ENCODE peak calls at places on chromosomes 3 and 15, in nine cellular contexts. G is caudate nucleus; Q is heart right ventricle; D is CD8-positive, alpha-beta memory T cell; R is mammary epithelial cell; V is dorsolateral prefrontal cortex; X is lung; W is PC-9; K is CD4-positive, alpha-beta memory T cell. M is an unnamed sample.

GRCh38 chr3:46558184-46559029 is 7.7 kb downstream of the LRRC2 start:
- DNase-seq in W (peak), X (peak), K (peak), Q (peak), G (no peak), R (peak), D (peak), V (no peak), M (peak)

GRCh38 chr3:85576091-85576690 is 617.4 kb downstream of the CADM2 start:
- DNase-seq in K (peak), V (peak), Q (peak), W (no peak), G (peak), D (no peak), R (peak), X (peak), M (peak)

GRCh38 chr3:792651-793050 is 300.2 kb upstream of the CNTN6 start:
- DNase-seq in R (no peak), X (no peak), G (no peak), D (no peak), K (no peak), V (no peak), W (no peak), Q (no peak), M (no peak)

GRCh38 chr15:42144841-42145375 is 11.5 kb downstream of the PLA2G4F start:
- DNase-seq in K (no peak), Q (no peak), V (no peak), R (no peak), D (no peak), W (no peak), G (no peak), X (no peak), M (no peak)

GRCh38 chr3:16978234-16978920 is 93.6 kb downstream of the PLCL2 start:
- DNase-seq in W (no peak), Q (no peak), X (no peak), G (no peak), K (no peak), D (no peak), R (no peak), V (no peak), M (no peak)

GRCh38 chr3:125019271-125019670 is 36.5 kb downstream of the HEG1 start:
- DNase-seq in W (no peak), R (no peak), D (peak), K (no peak), G (no peak), Q (no peak), X (no peak), V (no peak), M (no peak)

GRCh38 chr15:100740105-100740504 is 137.7 kb downstream of the ASB7 start:
- DNase-seq in W (no peak), D (no peak), G (no peak), K (no peak), R (no peak), Q (no peak), V (no peak), X (no peak), M (no peak)

GRCh38 chr15:43293402-43293801 is 26.7 kb upstream of the TGM5 start:
- DNase-seq in K (no peak), R (no peak), Q (no peak), G (no peak), W (no peak), D (no peak), X (no peak), V (no peak), M (no peak)

GRCh38 chr15:76197703-76198455 is 113.4 kb downstream of the ETFA start:
- DNase-seq in Q (no peak), V (no peak), D (no peak), G (no peak), R (peak), W (peak), K (no peak), X (no peak), M (no peak)

GRCh38 chr15:51097553-51098330 is 3.0 kb upstream of the TNFAIP8L3 start:
- DNase-seq in G (no peak), V (no peak), X (no peak), K (no peak), W (no peak), Q (no peak), R (peak), D (no peak), M (no peak)

GRCh38 chr3:134525293-134525692 is 39.4 kb downstream of the CEP63 start:
- DNase-seq in W (no peak), D (no peak), R (no peak), K (no peak), Q (no peak), V (no peak), X (no peak), G (no peak), M (no peak)

GRCh38 chr3:183895774-183896173 is 11.1 kb upstream of the PARL start:
- DNase-seq in K (no peak), V (no peak), R (no peak), Q (no peak), W (no peak), X (no peak), D (no peak), G (no peak), M (no peak)

GRCh38 chr3:173465112-173465511 is 67.6 kb downstream of the NLGN1 start:
- DNase-seq in R (peak), D (no peak), K (no peak), X (no peak), W (no peak), G (no peak), Q (no peak), V (no peak), M (peak)

GRCh38 chr15:74199293-74199645 is 3.3 kb downstream of the STRA6 start:
- DNase-seq in Q (no peak), D (no peak), R (no peak), K (no peak), X (no peak), W (no peak), G (no peak), V (no peak), M (no peak)

GRCh38 chr15:74201656-74202420 is 749 bp downstream of the STRA6 start:
- DNase-seq in R (peak), W (peak), G (no peak), X (no peak), K (no peak), V (no peak), D (no peak), Q (no peak), M (peak)

GRCh38 chr15:74202461-74203401 is at the start of gene STRA6:
- DNase-seq in R (peak), G (no peak), Q (no peak), D (no peak), X (no peak), K (no peak), V (no peak), W (peak), M (peak)

GRCh38 chr15:74200394-74200793 is 2.2 kb downstream of the STRA6 start:
- DNase-seq in K (no peak), G (no peak), V (no peak), Q (no peak), W (peak), X (no peak), R (peak), D (no peak), M (peak)

GRCh38 chr15:74200871-74201419 is 1.6 kb downstream of the STRA6 start:
- DNase-seq in K (no peak), G (no peak), R (no peak), V (no peak), W (peak), D (no peak), Q (peak), X (no peak), M (no peak)
- H3K27ac ChIP-seq in K (no peak), G (no peak), R (no peak), V (no peak), W (peak), D (no peak), Q (no peak), X (no peak), M (peak)

DNA sequence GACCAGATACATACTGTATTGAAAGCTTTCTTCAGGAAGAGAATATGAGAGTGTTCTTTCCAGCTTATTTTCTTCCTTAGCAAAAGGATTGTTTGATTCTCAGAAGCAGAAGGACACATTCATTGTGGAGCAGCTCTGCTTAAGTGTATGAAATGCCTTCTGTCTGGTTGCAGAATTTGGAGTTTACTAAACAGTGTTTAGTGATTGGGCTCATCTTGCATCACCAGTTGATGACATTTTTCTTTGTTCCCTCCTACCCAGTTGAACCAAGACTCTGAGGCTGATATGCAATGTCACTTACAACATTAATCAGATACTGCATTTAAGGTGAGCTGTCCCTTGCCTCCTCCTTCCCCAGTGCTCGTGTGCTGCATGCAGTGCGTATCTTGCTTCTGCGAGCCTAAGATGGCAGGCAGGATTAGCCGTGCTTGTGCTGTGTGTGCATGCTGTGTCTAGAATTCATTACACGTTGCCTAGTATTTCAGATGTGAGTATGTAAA is 18.4 kb downstream of the ZBTB38 start:
- DNase-seq in V (peak), D (no peak), G (no peak), K (no peak), R (no peak), W (no peak), X (no peak), Q (no peak), M (no peak)
- H3K27ac ChIP-seq in V (peak), D (no peak), G (peak), K (peak), R (no peak), W (no peak), X (no peak), Q (peak), M (peak)

GRCh38 chr3:142560118-142560517 is 18.4 kb downstream of the ATR start:
- DNase-seq in X (no peak), D (no peak), G (no peak), W (no peak), Q (no peak), R (no peak), V (no peak), K (no peak), M (no peak)
- H3K27ac ChIP-seq in X (no peak), D (no peak), G (no peak), W (no peak), Q (no peak), R (no peak), V (no peak), K (no peak), M (no peak)

DNA sequence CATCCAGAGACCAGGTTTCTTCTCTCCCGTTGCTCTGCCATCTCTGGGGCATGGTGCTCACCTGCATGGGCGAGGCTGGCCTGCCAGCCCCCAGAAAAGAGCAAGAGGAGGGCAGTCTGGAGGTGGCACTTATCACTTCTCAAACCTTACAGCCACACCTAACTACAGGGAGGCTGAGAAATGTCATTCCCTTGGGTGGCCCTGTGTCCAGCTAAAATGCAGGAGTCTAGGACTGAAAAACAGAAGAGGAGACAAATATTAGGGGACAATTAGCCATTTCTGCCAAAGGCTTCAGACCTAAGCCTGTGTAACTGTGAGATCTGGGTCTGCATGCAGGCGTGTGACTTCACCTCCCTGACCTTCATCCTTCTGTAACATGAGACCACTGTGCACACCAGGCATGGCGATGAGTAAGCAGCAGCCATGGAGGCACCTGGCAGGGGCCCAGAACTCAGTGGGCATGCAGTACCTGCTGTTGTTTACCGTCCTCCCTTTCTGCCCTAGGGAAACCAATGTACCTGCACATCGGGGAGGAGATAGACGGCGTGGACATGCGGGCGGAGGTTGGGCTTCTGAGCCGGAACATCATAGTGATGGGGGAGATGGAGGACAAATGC is 83.4 kb downstream of the MESD start:
- DNase-seq in X (no peak), V (no peak), W (peak), Q (no peak), R (no peak), D (no peak), G (no peak), K (no peak), M (peak)
- H3K27ac ChIP-seq in X (no peak), V (no peak), W (peak), Q (no peak), R (no peak), D (no peak), G (no peak), K (no peak), M (no peak)

DNA sequence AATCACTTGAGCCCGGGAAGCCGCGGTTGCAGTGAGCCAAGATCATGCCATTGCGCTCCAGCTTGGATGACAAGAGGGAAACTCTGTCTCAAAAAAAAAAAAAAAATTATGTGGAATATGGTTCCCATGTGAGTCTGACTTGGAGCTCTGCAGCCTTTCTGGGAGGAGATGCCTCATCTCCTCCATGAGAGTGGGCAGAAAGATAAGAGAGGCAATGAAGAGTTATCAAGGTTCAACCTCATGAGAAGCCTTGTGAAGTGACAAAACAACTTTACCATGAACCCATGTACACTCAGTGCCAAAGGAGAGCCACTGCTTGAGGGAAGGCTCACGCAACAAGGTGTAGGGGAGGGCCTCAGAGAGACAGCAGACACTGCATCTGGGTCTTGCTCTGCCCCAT is 75.8 kb downstream of the CD200R1L start:
- DNase-seq in X (no peak), W (no peak), R (no peak), K (no peak), D (no peak), Q (no peak), G (no peak), V (no peak), M (no peak)
- H3K27ac ChIP-seq in X (no peak), W (no peak), R (no peak), K (no peak), D (no peak), Q (no peak), G (no peak), V (no peak), M (peak)

GRCh38 chr3:187026321-187026678 is 96.0 kb downstream of the ST6GAL1 start:
- DNase-seq in Q (no peak), W (no peak), D (no peak), G (no peak), R (no peak), V (no peak), K (no peak), X (no peak), M (no peak)
- H3K27ac ChIP-seq in Q (no peak), W (no peak), D (peak), G (no peak), R (no peak), V (no peak), K (peak), X (no peak), M (no peak)

DNA sequence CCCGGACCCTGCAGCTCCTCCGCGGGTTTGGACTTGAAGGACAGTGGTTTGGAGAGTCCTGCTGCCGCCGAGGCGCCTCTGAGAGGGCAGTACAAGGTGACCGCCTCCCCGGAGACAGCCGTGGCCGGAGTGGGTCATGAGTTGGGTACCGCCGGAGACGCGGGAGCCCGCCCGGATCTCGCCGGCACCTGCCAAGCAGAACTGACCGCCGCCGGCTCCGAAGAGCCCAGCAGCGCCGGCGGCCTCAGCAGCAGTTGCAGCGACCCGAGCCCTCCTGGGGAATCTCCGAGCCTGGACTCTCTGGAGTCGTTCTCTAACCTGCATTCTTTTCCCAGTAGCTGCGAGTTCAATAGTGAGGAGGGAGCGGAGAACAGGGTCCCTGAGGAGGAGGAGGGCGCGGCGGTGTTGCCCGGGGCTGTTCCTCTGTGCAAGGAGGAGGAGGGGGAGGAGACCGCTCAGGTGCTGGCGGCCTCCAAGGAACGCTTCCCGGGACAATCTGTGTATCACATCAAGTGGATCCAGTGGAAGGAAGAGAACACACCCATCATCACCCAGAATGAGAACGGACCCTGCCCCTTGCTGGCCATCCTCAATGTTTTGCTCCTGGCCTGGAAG is 626 bp downstream of the MINDY2 start:
- DNase-seq in G (peak), X (peak), K (no peak), Q (peak), R (peak), V (peak), W (no peak), D (no peak), M (no peak)
- H3K27ac ChIP-seq in G (peak), X (peak), K (peak), Q (peak), R (peak), V (peak), W (peak), D (peak), M (peak)

DNA sequence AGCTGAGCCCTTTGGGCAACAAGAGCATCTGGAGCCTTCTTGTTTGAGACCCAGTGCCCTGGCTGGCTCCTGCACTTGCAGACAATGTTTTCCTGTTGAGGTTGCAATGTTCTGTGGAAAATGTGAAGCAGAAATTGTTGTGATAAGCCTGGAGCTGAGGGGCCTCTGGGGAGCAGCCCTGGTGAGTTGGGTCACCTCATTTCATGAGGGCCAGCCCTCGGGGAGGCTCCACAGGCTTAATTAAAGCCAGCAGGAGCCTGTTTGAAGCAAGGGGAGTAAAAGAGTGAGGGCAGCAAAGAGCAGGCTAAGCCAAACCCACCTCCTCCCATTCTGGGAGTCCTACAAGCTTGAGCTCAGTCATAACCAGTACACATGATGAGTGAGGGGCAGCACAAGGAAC is 154.3 kb downstream of the ALDH1A2 start:
- DNase-seq in V (no peak), K (no peak), Q (peak), R (no peak), X (no peak), D (no peak), G (no peak), W (no peak), M (no peak)
- H3K27ac ChIP-seq in V (no peak), K (no peak), Q (no peak), R (no peak), X (no peak), D (no peak), G (no peak), W (no peak), M (no peak)

M was measured in epithelial cell of prostate.